ENCODE peak calls at places on chromosomes 4 and X, in eight cellular contexts. T, H, E, G, S, U, I and L are unnamed samples.

GRCh38 chr4:64384237-64385176 is 24.7 kb downstream of the TECRL start:
- DNase-seq in I (no peak), G (no peak), E (no peak), T (no peak), U (no peak), S (no peak), H (no peak), L (no peak)

GRCh38 chrX:97563531-97564133 is 679.9 kb downstream of the RPA4 start:
- DNase-seq in S (peak; percentile 15), E (no peak), T (no peak), U (peak; percentile 23), I (peak; percentile 59), H (peak; percentile 26), G (no peak), L (peak; percentile 27)

GRCh38 chrX:20507901-20508620 is 241.4 kb upstream of the RPS6KA3 start:
- DNase-seq in E (no peak), I (no peak), T (no peak), U (no peak), G (no peak), H (peak; percentile 64), S (no peak), L (no peak)

GRCh38 chr4:29467044-29467717 is 1253.0 kb upstream of the PCDH7 start:
- DNase-seq in E (no peak), U (peak; percentile 9), S (no peak), G (no peak), H (no peak), T (no peak), I (no peak), L (no peak)

GRCh38 chr4:16827762-16828724 is 70.4 kb downstream of the LDB2 start:
- DNase-seq in E (no peak), G (no peak), I (no peak), S (no peak), T (no peak), U (no peak), H (no peak), L (peak; percentile 55)

GRCh38 chr4:55447826-55448225 is 52.1 kb downstream of the TMEM165 start:
- DNase-seq in S (no peak), U (no peak), I (no peak), T (no peak), H (no peak), E (no peak), G (no peak), L (no peak)

GRCh38 chrX:119552508-119552907 is 12.7 kb downstream of the STEEP1 start:
- DNase-seq in E (no peak), H (peak; percentile 30), G (no peak), I (no peak), T (no peak), U (peak; percentile 18), S (no peak), L (no peak)

GRCh38 chrX:26649534-26649933 is 433.6 kb downstream of the MAGEB5 start:
- DNase-seq in T (no peak), I (no peak), S (no peak), E (no peak), U (peak; percentile 23), G (no peak), H (peak; percentile 6), L (no peak)

GRCh38 chrX:33336783-33337182 is 125.4 kb upstream of the DMD start:
- DNase-seq in T (no peak), G (peak; percentile 14), S (peak; percentile 12), U (peak; percentile 11), I (no peak), E (no peak), H (peak; percentile 44), L (no peak)

GRCh38 chrX:38649674-38650647 is 88.6 kb downstream of the TSPAN7 start:
- DNase-seq in H (no peak), G (no peak), S (no peak), T (no peak), E (no peak), I (no peak), U (no peak), L (no peak)

GRCh38 chr4:126267689-126268088 is 952.9 kb downstream of the FAT4 start:
- DNase-seq in I (no peak), H (peak; percentile 5), E (no peak), S (no peak), T (no peak), G (no peak), U (peak; percentile 5), L (no peak)

GRCh38 chrX:17788439-17788838 is 51.1 kb downstream of the SCML1 start:
- DNase-seq in I (peak; percentile 47), U (peak; percentile 1), G (peak; percentile 36), E (no peak), H (peak; percentile 8), S (peak; percentile 19), T (no peak), L (no peak)

DNA sequence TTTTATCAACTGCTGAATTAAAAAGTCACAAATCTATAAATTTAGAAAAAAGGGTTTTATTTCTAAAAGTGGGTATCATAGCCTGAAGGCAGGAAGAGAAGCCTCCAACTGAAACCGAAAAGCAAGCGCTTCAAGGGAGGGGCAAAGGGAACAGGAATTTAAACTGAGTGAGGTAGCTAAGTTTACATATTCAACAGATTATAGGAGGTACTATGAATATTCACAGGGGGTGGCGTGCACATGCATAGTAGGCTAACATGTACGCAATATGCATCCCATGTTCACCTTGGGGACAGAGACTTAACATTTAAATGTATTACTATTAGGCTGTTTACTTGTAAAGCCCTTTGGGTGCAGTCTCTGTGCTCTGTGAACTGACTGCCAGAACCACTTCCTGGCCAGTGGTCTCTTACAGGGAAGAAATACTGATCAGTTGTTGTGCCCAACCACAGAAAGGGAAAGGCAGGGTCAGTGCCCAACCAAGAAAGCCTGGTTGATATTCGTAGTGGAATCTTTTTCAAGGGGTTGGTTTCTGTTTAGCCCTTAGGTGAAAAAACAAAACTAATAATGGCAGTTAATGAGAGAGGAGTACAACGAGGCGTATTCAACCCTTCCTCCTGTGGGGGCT is 168.7 kb upstream of the GALNTL6 start:
- DNase-seq in T (no peak), G (no peak), U (no peak), S (no peak), E (no peak), I (no peak), H (no peak), L (no peak)
- H3K4me3 ChIP-seq in T (no peak overlapping the region), G (no peak overlapping the region), U (no peak overlapping the region), S (no peak overlapping the region), E (no peak overlapping the region), I (no peak overlapping the region), H (no peak overlapping the region), L (no peak overlapping the region)

DNA sequence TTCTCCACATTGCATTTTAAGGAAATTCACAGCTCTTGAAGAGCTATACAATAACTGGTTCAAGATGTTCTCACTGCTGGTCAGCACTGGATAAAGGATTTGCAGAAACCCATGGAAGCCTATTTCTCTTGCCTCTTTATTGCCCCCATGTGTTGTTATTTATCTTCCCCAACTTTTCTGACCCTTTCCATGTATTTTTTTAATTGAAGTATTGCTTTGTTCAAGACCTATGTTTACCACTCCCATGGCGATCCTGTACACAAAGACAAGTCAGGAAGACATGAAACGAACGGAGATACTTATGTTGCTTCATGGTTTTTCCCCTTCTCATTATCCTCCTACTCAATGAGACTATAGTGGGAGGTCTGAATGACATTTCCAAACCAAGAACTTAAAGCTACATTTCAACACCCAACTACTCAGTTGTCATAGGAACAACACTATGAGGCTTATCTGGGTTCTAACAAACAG is 566.4 kb upstream of the DIPK2B start:
- DNase-seq in U (no peak), T (no peak), I (no peak), S (peak; percentile 65), H (peak; percentile 75), E (no peak), G (no peak), L (no peak)
- H3K27ac ChIP-seq in U (peak overlapping the region; percentile 91), T (peak overlapping the region; percentile 87), I (peak overlapping the region; percentile 84), S (peak overlapping the region; percentile 98), H (peak overlapping the region; percentile 98), E (no peak overlapping the region), G (peak overlapping the region; percentile 30), L (no peak overlapping the region)

DNA sequence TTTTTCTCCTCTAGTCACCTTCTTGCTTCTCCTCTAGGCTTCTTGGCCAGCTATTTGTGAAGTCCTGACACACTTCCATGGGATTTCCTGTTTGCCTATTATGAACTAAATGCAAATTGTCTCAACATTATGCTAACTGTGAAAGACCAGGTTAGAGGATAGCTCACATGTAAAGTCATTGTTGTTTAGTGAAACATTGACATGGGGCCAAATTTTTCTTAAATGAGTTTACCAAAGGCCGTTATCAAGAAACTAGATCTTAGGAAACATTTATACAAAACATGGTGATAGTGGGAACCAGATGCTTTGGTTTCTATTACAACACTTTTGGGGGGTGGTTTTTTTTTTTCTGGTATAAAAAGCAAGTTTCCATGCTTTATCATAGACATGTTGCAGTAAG is 466.8 kb upstream of the FAM241A start:
- DNase-seq in E (no peak), U (no peak), S (peak; percentile 42), I (no peak), T (no peak), G (no peak), H (peak; percentile 12), L (no peak)
- H3K4me3 ChIP-seq in E (no peak overlapping the region), U (no peak overlapping the region), S (no peak overlapping the region), I (no peak overlapping the region), T (no peak overlapping the region), G (no peak overlapping the region), H (no peak overlapping the region), L (no peak overlapping the region)

DNA sequence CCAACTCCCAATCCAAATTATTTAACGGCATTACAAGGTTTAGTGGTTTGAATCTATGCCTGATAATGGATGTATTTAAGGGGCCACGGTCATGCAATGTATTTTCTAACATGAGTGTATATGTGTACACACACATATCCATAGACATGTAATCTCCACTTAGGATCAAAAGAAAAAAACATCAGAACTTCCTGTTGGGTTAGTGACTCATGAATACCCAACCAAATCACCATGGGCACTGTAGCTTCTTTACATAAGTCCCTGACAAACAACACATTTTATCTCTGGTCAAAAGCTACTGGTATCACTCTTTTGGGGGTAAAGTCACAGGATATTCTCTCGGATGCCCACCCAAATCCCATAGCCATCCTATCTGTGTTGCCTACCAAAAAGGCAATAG is 36.5 kb upstream of the TFDP3 start:
- DNase-seq in U (peak; percentile 12), I (no peak), H (peak; percentile 34), S (peak; percentile 23), G (no peak), T (no peak), E (no peak), L (no peak)
- H3K27ac ChIP-seq in U (no peak overlapping the region), I (no peak overlapping the region), H (no peak overlapping the region), S (peak overlapping the region; percentile 74), G (no peak overlapping the region), T (no peak overlapping the region), E (no peak overlapping the region), L (no peak overlapping the region)